ENCODE peak calls at places on chromosome 20, in nine cellular contexts. H, Y, J, R, G, P, M, D and V are unnamed samples.
A peak's percentile ranks its signal among the peaks of the same experiment; 100 is the strongest.

GRCh38 chr20:17431621-17432364 is 99.4 kb downstream of the BFSP1 start:
- DNase-seq in H (peak; percentile 41), Y (peak; percentile 70), J (peak; percentile 33), R (peak; percentile 34), G (peak; percentile 74), P (no peak), M (peak; percentile 33), D (peak; percentile 38), V (no peak)

GRCh38 chr20:38270869-38271608 is 10.5 kb upstream of the KIAA1755 start:
- DNase-seq in H (peak; percentile 60), Y (peak; percentile 94), J (no peak), R (peak; percentile 72), G (peak; percentile 58), P (peak; percentile 73), M (peak; percentile 94), D (no peak), V (peak; percentile 82)

GRCh38 chr20:59836768-59837167 is 96.7 kb downstream of the SYCP2 start:
- DNase-seq in H (no peak), Y (peak; percentile 53), J (no peak), R (no peak), G (no peak), P (no peak), M (no peak), D (no peak), V (no peak)

GRCh38 chr20:40494238-40494637 is 194.8 kb downstream of the MAFB start:
- DNase-seq in H (peak; percentile 33), Y (no peak), J (no peak), R (no peak), G (no peak), P (no peak), M (no peak), D (peak; percentile 53), V (no peak)

GRCh38 chr20:35702051-35702823 is 3.0 kb downstream of the ROMO1 start:
- DNase-seq in H (no peak), Y (no peak), J (no peak), R (no peak), G (no peak), P (no peak), M (no peak), D (no peak), V (peak; percentile 36)

GRCh38 chr20:2301164-2301622 is 5.4 kb downstream of the TGM3 start:
- DNase-seq in H (peak; percentile 27), Y (no peak), J (no peak), R (no peak), G (peak; percentile 55), P (no peak), M (no peak), D (peak; percentile 69), V (peak; percentile 68)

GRCh38 chr20:41617059-41617921 is 887 bp downstream of the CHD6 start:
- DNase-seq in H (peak; percentile 43), Y (peak; percentile 42), J (peak; percentile 20), R (peak; percentile 54), G (peak; percentile 58), P (no peak), M (peak; percentile 49), D (peak; percentile 45), V (peak; percentile 43)

GRCh38 chr20:50930139-50931047 is 844 bp downstream of the ADNP start:
- DNase-seq in H (peak; percentile 37), Y (no peak), J (no peak), R (peak; percentile 36), G (peak; percentile 62), P (no peak), M (no peak), D (peak; percentile 23), V (no peak)

GRCh38 chr20:605237-605636 is 4.9 kb downstream of the TCF15 start:
- DNase-seq in H (no peak), Y (no peak), J (no peak), R (no peak), G (no peak), P (no peak), M (no peak), D (no peak), V (no peak)

GRCh38 chr20:56626367-56627121 is 2.6 kb upstream of the TFAP2C start:
- DNase-seq in H (no peak), Y (no peak), J (no peak), R (no peak), G (peak; percentile 71), P (no peak), M (no peak), D (no peak), V (no peak)

GRCh38 chr20:12882832-12883506 is 125.8 kb upstream of the SPTLC3 start:
- DNase-seq in H (no peak), Y (no peak), J (no peak), R (no peak), G (peak; percentile 28), P (no peak), M (no peak), D (no peak), V (no peak)

GRCh38 chr20:19823216-19823615 is 65.2 kb downstream of the RIN2 start:
- DNase-seq in H (no peak), Y (no peak), J (no peak), R (no peak), G (no peak), P (no peak), M (no peak), D (no peak), V (no peak)

GRCh38 chr20:32167552-32167951 is 40.0 kb downstream of the PLAGL2 start:
- DNase-seq in H (no peak), Y (no peak), J (no peak), R (no peak), G (no peak), P (no peak), M (no peak), D (no peak), V (no peak)

GRCh38 chr20:61725145-61725544 is 340.5 kb downstream of the TAF4 start:
- DNase-seq in H (no peak), Y (no peak), J (no peak), R (no peak), G (no peak), P (no peak), M (no peak), D (no peak), V (no peak)

GRCh38 chr20:31718952-31719643 is 3.6 kb downstream of the BCL2L1 start:
- DNase-seq in H (no peak), Y (peak; percentile 87), J (peak; percentile 83), R (no peak), G (peak; percentile 80), P (no peak), M (no peak), D (no peak), V (no peak)

GRCh38 chr20:63520594-63520938 is at the start of gene PPDPF:
- DNase-seq in H (peak; percentile 84), Y (peak; percentile 84), J (peak; percentile 82), R (peak; percentile 89), G (peak; percentile 95), P (no peak), M (peak; percentile 68), D (peak; percentile 73), V (peak; percentile 79)

GRCh38 chr20:63517376-63518309 is 2.9 kb upstream of the PPDPF start:
- DNase-seq in H (no peak), Y (no peak), J (no peak), R (no peak), G (no peak), P (no peak), M (no peak), D (no peak), V (no peak)

GRCh38 chr20:63518351-63518861 is 2.2 kb upstream of the PPDPF start:
- DNase-seq in H (no peak), Y (no peak), J (no peak), R (no peak), G (no peak), P (no peak), M (no peak), D (no peak), V (no peak)

GRCh38 chr20:63519765-63520593 is 586 bp upstream of the PPDPF start:
- DNase-seq in H (no peak), Y (peak; percentile 51), J (peak; percentile 52), R (peak; percentile 79), G (peak; percentile 80), P (no peak), M (peak; percentile 64), D (no peak), V (peak; percentile 52)

GRCh38 chr20:63518946-63519764 is 1.4 kb upstream of the PPDPF start:
- DNase-seq in H (no peak), Y (no peak), J (no peak), R (peak; percentile 25), G (no peak), P (no peak), M (no peak), D (no peak), V (peak; percentile 47)
- H3K4me3 ChIP-seq in H (peak overlapping the region; percentile 80), Y (peak overlapping the region; percentile 99), J (peak overlapping the region; percentile 98), R (peak overlapping the region; percentile 99), G (peak overlapping the region; percentile 93), P (peak overlapping the region; percentile 96), M (peak overlapping the region; percentile 51), D (no peak overlapping the region), V (peak overlapping the region; percentile 91)

GRCh38 chr20:64081620-64081964 is 1.7 kb downstream of the OPRL1 start:
- DNase-seq in H (no peak), Y (no peak), J (no peak), R (no peak), G (no peak), P (no peak), M (no peak), D (no peak), V (no peak)
- H3K36me3 ChIP-seq in H (no peaks in the 10 kb centered on the region), Y (no peaks in the 10 kb centered on the region), J (no peaks in the 10 kb centered on the region), R (peaks cover under 1% of the 10 kb centered on the region), G (no peaks in the 10 kb centered on the region), P (no peaks in the 10 kb centered on the region), M (no peaks in the 10 kb centered on the region), D (no peaks in the 10 kb centered on the region), V (no peaks in the 10 kb centered on the region)

GRCh38 chr20:4084721-4085120 is 69.4 kb upstream of the RNF24 start:
- DNase-seq in H (no peak), Y (no peak), J (no peak), R (no peak), G (no peak), P (no peak), M (no peak), D (peak; percentile 11), V (no peak)

GRCh38 chr20:4084096-4084495 is 68.7 kb upstream of the RNF24 start:
- DNase-seq in H (no peak), Y (no peak), J (no peak), R (no peak), G (no peak), P (no peak), M (no peak), D (peak; percentile 13), V (no peak)

GRCh38 chr20:4081396-4081795 is 66.0 kb upstream of the RNF24 start:
- DNase-seq in H (no peak), Y (no peak), J (no peak), R (no peak), G (no peak), P (no peak), M (no peak), D (no peak), V (no peak)

GRCh38 chr20:4083103-4083864 is 67.9 kb upstream of the RNF24 start:
- DNase-seq in H (no peak), Y (no peak), J (no peak), R (peak; percentile 30), G (no peak), P (no peak), M (no peak), D (no peak), V (no peak)

GRCh38 chr20:4082406-4083102 is 67.2 kb upstream of the RNF24 start:
- DNase-seq in H (no peak), Y (peak; percentile 25), J (no peak), R (peak; percentile 44), G (peak; percentile 74), P (no peak), M (no peak), D (peak; percentile 86), V (peak; percentile 78)
- H3K4me3 ChIP-seq in H (no peak overlapping the region), Y (no peak overlapping the region), J (no peak overlapping the region), R (no peak overlapping the region), G (no peak overlapping the region), P (no peak overlapping the region), M (no peak overlapping the region), D (no peak overlapping the region), V (no peak overlapping the region)

GRCh38 chr20:47578543-47578942 is 76.9 kb downstream of the NCOA3 start:
- DNase-seq in H (no peak), Y (no peak), J (no peak), R (no peak), G (no peak), P (no peak), M (peak; percentile 92), D (peak; percentile 34), V (no peak)
- H3K36me3 ChIP-seq in H (no peaks in the 10 kb centered on the region), Y (no peaks in the 10 kb centered on the region), J (no peaks in the 10 kb centered on the region), R (peaks cover 3% of the 10 kb centered on the region), G (no peaks in the 10 kb centered on the region), P (no peaks in the 10 kb centered on the region), M (no peaks in the 10 kb centered on the region), D (no peaks in the 10 kb centered on the region), V (no peaks in the 10 kb centered on the region)